ENCODE peak calls at places on chromosomes 16 and 17, in four cellular contexts. S is mammary epithelial cell; R is cardiac fibroblast; B is CD8-positive, alpha-beta T cell. D is an unnamed sample.

GRCh38 chr16:31888735-31889134 is 15.1 kb downstream of the ZNF267 start:
- DNase-seq in R (no peak), B (no peak), S (no peak), D (no peak)

GRCh38 chr16:81482329-81483063 is 37.9 kb downstream of the CMIP start:
- DNase-seq in B (no peak), S (no peak), R (no peak), D (peak; percentile 23)

GRCh38 chr17:77796201-77796860 is 162.2 kb upstream of the TNRC6C start:
- DNase-seq in B (no peak), R (no peak), S (no peak), D (no peak)

GRCh38 chr17:72682597-72682996 is 409.9 kb downstream of the SLC39A11 start:
- DNase-seq in S (no peak), B (no peak), R (peak; percentile 37), D (no peak)

GRCh38 chr17:44828919-44829557 is 1.0 kb downstream of the GJC1 start:
- DNase-seq in S (peak; percentile 38), R (peak; percentile 50), B (peak; percentile 11), D (no peak)

GRCh38 chr16:3655030-3655790 is 719 bp downstream of the DNASE1 start:
- DNase-seq in R (no peak), S (no peak), B (no peak), D (peak; percentile 0)

GRCh38 chr17:2393954-2394749 is 6.7 kb downstream of the MNT start:
- DNase-seq in R (no peak), B (no peak), S (no peak), D (no peak)

GRCh38 chr16:56263711-56264608 is 72.7 kb downstream of the GNAO1 start:
- DNase-seq in S (no peak), B (no peak), R (no peak), D (no peak)

GRCh38 chr16:46693598-46693997 is 4.1 kb downstream of the ORC6 start:
- DNase-seq in B (no peak), S (no peak), R (no peak), D (no peak)

GRCh38 chr16:77211880-77212735 is 12.9 kb downstream of the SYCE1L start:
- DNase-seq in B (peak; percentile 76), R (peak; percentile 12), S (peak; percentile 31), D (peak; percentile 77)

GRCh38 chr16:80569440-80570105 is 28.8 kb downstream of the DYNLRB2 start:
- DNase-seq in S (peak; percentile 34), R (peak; percentile 36), B (peak; percentile 40), D (peak; percentile 47)

GRCh38 chr17:81391964-81392908 is 3.0 kb upstream of the BAHCC1 start:
- DNase-seq in B (no peak), R (peak; percentile 50), S (no peak), D (no peak)

GRCh38 chr17:81230043-81230820 is 7.5 kb upstream of the CEP131 start:
- DNase-seq in R (no peak), B (no peak), S (no peak), D (peak; percentile 38)

GRCh38 chr17:15230866-15231265 is 34.3 kb downstream of the PMP22 start:
- DNase-seq in R (no peak), B (no peak), S (no peak), D (no peak)

GRCh38 chr16:88549671-88550643 is 20.2 kb upstream of the ZC3H18 start:
- DNase-seq in B (no peak), R (no peak), S (no peak), D (peak; percentile 57)

GRCh38 chr16:2586241-2586640 is 48.4 kb downstream of the PDPK1 start:
- DNase-seq in R (no peak), B (peak; percentile 20), S (no peak), D (no peak)

GRCh38 chr16:85286066-85286712 is 173.9 kb upstream of the CIBAR2 start:
- DNase-seq in R (peak; percentile 51), S (peak; percentile 64), B (no peak), D (no peak)

GRCh38 chr17:78828470-78829185 is 12.0 kb downstream of the USP36 start:
- DNase-seq in R (peak; percentile 70), S (peak; percentile 39), B (no peak), D (no peak)

GRCh38 chr17:44210342-44211192 is 8.9 kb downstream of the UBTF start:
- DNase-seq in S (peak; percentile 52), B (peak; percentile 94), R (peak; percentile 86), D (peak; percentile 95)

GRCh38 chr17:1961187-1961586 is 63.9 kb downstream of the RTN4RL1 start:
- DNase-seq in S (no peak), B (no peak), R (no peak), D (no peak)

GRCh38 chr16:31484491-31485171 is 1.7 kb downstream of the SLC5A2 start:
- DNase-seq in S (peak; percentile 36), B (no peak), R (no peak), D (no peak)

GRCh38 chr17:65657251-65657828 is 95.9 kb upstream of the AXIN2 start:
- DNase-seq in R (no peak), S (no peak), B (no peak), D (peak; percentile 40)

GRCh38 chr17:31391496-31391949 is at the start of gene RAB11FIP4:
- DNase-seq in B (no peak), R (no peak), S (no peak), D (no peak)

GRCh38 chr16:10531582-10531981 is 48.8 kb downstream of the EMP2 start:
- DNase-seq in S (no peak), R (no peak), B (no peak), D (no peak)
- H3K4me3 ChIP-seq in S (no peak overlapping the region), R (no peak overlapping the region), B (no peak overlapping the region), D (no peak overlapping the region)

GRCh38 chr17:3892095-3892998 is 506 bp downstream of the CAMKK1 start:
- DNase-seq in R (peak; percentile 66), S (no peak), B (peak; percentile 83), D (peak; percentile 45)

GRCh38 chr17:3894188-3894587 is 1.3 kb upstream of the CAMKK1 start:
- DNase-seq in R (no peak), B (no peak), S (no peak), D (no peak)

GRCh38 chr17:3891626-3892094 is 1.2 kb downstream of the CAMKK1 start:
- DNase-seq in R (no peak), B (no peak), S (no peak), D (no peak)

GRCh38 chr17:3893720-3894116 is 865 bp upstream of the CAMKK1 start:
- DNase-seq in R (no peak), B (no peak), S (no peak), D (no peak)

DNA sequence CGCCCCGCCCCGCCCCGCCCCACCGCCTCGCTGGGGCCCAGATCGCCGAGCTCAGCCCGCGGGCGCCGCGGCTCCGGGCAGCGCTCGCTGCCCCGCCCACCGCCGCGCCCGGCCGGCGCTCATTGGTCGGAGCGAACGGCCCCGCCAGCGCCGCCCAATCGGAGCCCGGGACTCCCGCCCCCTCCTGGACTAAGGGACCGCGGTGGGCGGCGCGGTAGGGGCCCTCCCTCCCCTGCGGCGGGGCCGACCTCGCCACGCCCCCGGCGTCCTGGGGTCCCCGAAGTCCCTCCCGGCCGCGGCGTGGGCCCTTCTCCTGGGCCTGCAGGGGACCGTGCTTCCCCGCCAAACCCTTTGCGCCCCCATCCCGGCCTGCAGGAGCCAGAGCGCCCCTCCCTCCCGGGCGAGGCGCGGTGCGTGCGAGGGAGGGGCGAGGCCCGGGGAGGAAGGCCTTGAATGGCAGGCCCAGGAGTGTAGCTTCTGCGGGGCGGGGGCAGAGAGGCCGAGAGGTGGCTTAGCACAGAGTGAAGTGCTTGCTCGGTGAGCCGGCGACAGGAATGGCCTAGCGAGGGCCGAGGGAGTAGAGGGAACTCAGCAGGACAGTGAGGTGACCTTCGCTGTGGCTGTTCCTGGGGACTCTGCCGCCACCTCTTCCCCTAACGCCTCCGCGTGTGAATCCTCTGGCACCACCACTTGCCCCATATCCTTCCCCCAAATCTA is at the start of gene CAMKK1:
- DNase-seq in R (peak; percentile 74), S (peak; percentile 65), B (peak; percentile 88), D (peak; percentile 91)
- TF ChIP-seq CTCF in R (no peak), S (peak; percentile 1), B (no peak), D (no peak)

GRCh38 chr17:76539631-76540271 is at the start of gene PRCD:
- DNase-seq in S (no peak), B (no peak), R (no peak), D (no peak)
- H3K4me3 ChIP-seq in S (peak within 1 kb of the TSS; percentile 36), B (no peak within 1 kb of the TSS), R (peak within 1 kb of the TSS; percentile 12), D (no peak within 1 kb of the TSS)

DNA sequence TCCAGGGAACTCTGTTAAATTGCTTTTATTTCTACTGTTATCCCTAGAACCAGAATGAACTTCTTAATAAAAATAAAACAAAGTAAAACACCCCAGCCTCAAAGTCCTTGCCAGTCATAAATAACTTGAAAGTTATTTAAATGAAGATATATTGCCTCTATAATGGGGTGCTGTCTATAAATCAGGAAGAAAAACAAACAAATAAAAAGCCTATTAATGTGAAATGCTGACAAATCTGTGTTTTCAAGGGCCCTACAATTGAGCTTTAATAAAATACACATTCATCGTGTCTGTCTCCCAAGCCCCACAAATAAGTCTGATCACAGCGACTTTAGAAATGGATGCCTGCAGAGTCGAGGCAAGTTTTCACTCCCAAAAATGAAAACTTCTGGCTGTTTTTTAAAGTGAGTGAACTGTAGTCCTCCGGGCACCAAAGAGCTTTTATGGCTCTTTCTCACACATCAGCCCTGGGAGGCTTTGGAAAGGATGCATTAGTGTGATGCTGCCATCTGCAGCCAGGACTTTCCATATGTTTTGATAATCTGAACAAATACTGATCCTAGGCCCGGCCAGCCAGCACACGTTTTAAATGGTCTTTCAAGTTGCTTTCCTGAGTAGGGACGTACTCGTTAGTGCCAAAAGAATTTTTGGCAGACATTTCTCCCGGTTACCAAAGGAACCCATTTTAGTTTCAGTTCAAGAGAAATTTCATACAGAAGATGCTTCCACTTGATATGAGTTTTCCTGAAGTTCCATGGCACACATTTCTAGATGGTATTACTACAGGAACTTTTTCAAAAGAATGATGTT is 16.3 kb downstream of the NACA2 start:
- DNase-seq in S (peak; percentile 57), B (no peak), R (peak; percentile 50), D (peak; percentile 6)
- TF ChIP-seq CTCF in S (peak; percentile 45), B (no peak), R (peak; percentile 8), D (no peak)

DNA sequence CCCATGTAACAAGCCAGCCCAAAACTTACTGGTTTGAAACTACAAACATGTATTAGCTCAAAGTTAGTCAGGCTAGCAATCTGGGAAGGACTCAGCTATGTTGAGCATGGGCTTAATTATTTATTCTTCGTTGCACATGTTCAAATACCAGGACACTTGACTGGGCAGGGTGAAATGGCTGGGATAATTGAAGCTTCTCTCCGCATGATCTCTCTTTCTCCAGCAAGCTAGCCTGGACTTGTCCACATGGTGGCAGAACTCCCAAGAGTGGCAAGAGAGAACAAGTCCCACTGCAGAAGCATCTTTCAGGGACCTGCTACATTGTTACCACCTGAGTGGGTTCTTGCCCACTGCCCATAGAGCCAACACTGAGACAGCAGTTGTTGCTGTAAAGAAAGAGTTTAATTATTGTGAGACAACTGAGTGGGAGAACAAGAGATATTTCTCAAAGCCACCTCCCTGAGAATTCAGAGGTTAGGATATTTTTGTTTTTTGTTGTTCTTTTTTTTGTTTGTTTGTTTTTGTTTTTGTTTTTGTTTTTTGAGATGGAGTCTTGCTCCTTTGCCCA is 16.8 kb upstream of the ATF7IP2 start:
- DNase-seq in R (no peak), B (no peak), S (peak; percentile 63), D (peak; percentile 14)
- H3K4me3 ChIP-seq in R (no peak overlapping the region), B (no peak overlapping the region), S (no peak overlapping the region), D (no peak overlapping the region)

GRCh38 chr17:13833921-13834320 is 232.2 kb upstream of the HS3ST3A1 start:
- DNase-seq in R (no peak), S (peak; percentile 4), B (no peak), D (no peak)
- TF ChIP-seq CTCF in R (no peak), S (no peak), B (no peak), D (no peak)

GRCh38 chr17:60249517-60249826 is 99.7 kb downstream of the CA4 start:
- DNase-seq in B (no peak), S (no peak), R (peak; percentile 70), D (no peak)
- H3K4me3 ChIP-seq in B (no peak overlapping the region), S (no peak overlapping the region), R (no peak overlapping the region), D (no peak overlapping the region)